ENCODE peak calls at places on chromosomes 2 and 18, in eight cellular contexts. One of them, this sample, is unnamed.

GRCh38 chr2:163407296-163407695 is 328.5 kb downstream of the FIGN start:
- DNase-seq in colonic mucosa: no peak
- DNase-seq in activated T-cell treated with anti-CD3 and anti-CD28 coated beads for 1 hour: no peak
- DNase-seq in left kidney: no peak
- DNase-seq in M059J: peak; percentile 7
- DNase-seq in A172: no peak
- DNase-seq in EH: peak; percentile 3
- DNase-seq in neural progenitor cell: no peak
- DNase-seq in this sample: peak; percentile 75

GRCh38 chr2:110153416-110153815 is 37.8 kb upstream of the MALL start:
- DNase-seq in neural progenitor cell: no peak
- DNase-seq in activated T-cell treated with anti-CD3 and anti-CD28 coated beads for 1 hour: no peak
- DNase-seq in A172: peak; percentile 28
- DNase-seq in colonic mucosa: no peak
- DNase-seq in EH: no peak
- DNase-seq in left kidney: no peak
- DNase-seq in M059J: peak; percentile 58
- DNase-seq in this sample: no peak

GRCh38 chr18:77059294-77059916 is 73.2 kb downstream of the MBP start:
- DNase-seq in EH: peak; percentile 69
- DNase-seq in activated T-cell treated with anti-CD3 and anti-CD28 coated beads for 1 hour: no peak
- DNase-seq in A172: peak; percentile 41
- DNase-seq in M059J: peak; percentile 71
- DNase-seq in colonic mucosa: no peak
- DNase-seq in left kidney: peak; percentile 81
- DNase-seq in neural progenitor cell: peak; percentile 69
- DNase-seq in this sample: peak; percentile 77

GRCh38 chr2:106011380-106011779 is 182.7 kb downstream of the UXS1 start:
- DNase-seq in activated T-cell treated with anti-CD3 and anti-CD28 coated beads for 1 hour: no peak
- DNase-seq in M059J: no peak
- DNase-seq in neural progenitor cell: no peak
- DNase-seq in A172: no peak
- DNase-seq in colonic mucosa: no peak
- DNase-seq in EH: no peak
- DNase-seq in left kidney: peak; percentile 48
- DNase-seq in this sample: no peak

GRCh38 chr2:105287692-105288091 is 41.8 kb downstream of the TGFBRAP1 start:
- DNase-seq in left kidney: peak; percentile 57
- DNase-seq in neural progenitor cell: peak; percentile 56
- DNase-seq in A172: peak; percentile 15
- DNase-seq in EH: peak; percentile 35
- DNase-seq in colonic mucosa: peak; percentile 46
- DNase-seq in M059J: peak; percentile 32
- DNase-seq in activated T-cell treated with anti-CD3 and anti-CD28 coated beads for 1 hour: no peak
- DNase-seq in this sample: peak; percentile 61

GRCh38 chr2:176584333-176584732 is 315.1 kb downstream of the MTX2 start:
- DNase-seq in activated T-cell treated with anti-CD3 and anti-CD28 coated beads for 1 hour: no peak
- DNase-seq in M059J: peak; percentile 64
- DNase-seq in colonic mucosa: peak; percentile 33
- DNase-seq in EH: peak; percentile 65
- DNase-seq in left kidney: peak; percentile 77
- DNase-seq in A172: peak; percentile 45
- DNase-seq in neural progenitor cell: no peak
- DNase-seq in this sample: peak; percentile 32

GRCh38 chr2:20604401-20604911 is 46.4 kb downstream of the HS1BP3 start:
- DNase-seq in M059J: no peak
- DNase-seq in colonic mucosa: no peak
- DNase-seq in EH: no peak
- DNase-seq in A172: no peak
- DNase-seq in neural progenitor cell: no peak
- DNase-seq in activated T-cell treated with anti-CD3 and anti-CD28 coated beads for 1 hour: no peak
- DNase-seq in left kidney: no peak
- DNase-seq in this sample: no peak

GRCh38 chr2:176122266-176122632 is 270 bp upstream of the HOXD9 start:
- DNase-seq in A172: no peak
- DNase-seq in EH: no peak
- DNase-seq in neural progenitor cell: peak; percentile 65
- DNase-seq in activated T-cell treated with anti-CD3 and anti-CD28 coated beads for 1 hour: no peak
- DNase-seq in M059J: no peak
- DNase-seq in colonic mucosa: no peak
- DNase-seq in left kidney: peak; percentile 76
- DNase-seq in this sample: no peak

GRCh38 chr2:106667478-106668077 is 180.4 kb downstream of the CD8B2 start:
- DNase-seq in neural progenitor cell: no peak
- DNase-seq in A172: no peak
- DNase-seq in left kidney: no peak
- DNase-seq in M059J: no peak
- DNase-seq in activated T-cell treated with anti-CD3 and anti-CD28 coated beads for 1 hour: no peak
- DNase-seq in EH: no peak
- DNase-seq in colonic mucosa: no peak
- DNase-seq in this sample: no peak

GRCh38 chr2:237791977-237792727 is 6.4 kb upstream of the RBM44 start:
- DNase-seq in A172: no peak
- DNase-seq in colonic mucosa: no peak
- DNase-seq in neural progenitor cell: peak; percentile 43
- DNase-seq in M059J: peak; percentile 15
- DNase-seq in left kidney: peak; percentile 20
- DNase-seq in EH: peak; percentile 33
- DNase-seq in activated T-cell treated with anti-CD3 and anti-CD28 coated beads for 1 hour: no peak
- DNase-seq in this sample: peak; percentile 22

GRCh38 chr2:142742301-142743214 is 134.9 kb upstream of the KYNU start:
- DNase-seq in colonic mucosa: no peak
- DNase-seq in left kidney: no peak
- DNase-seq in neural progenitor cell: no peak
- DNase-seq in M059J: peak; percentile 78
- DNase-seq in activated T-cell treated with anti-CD3 and anti-CD28 coated beads for 1 hour: no peak
- DNase-seq in A172: peak; percentile 35
- DNase-seq in EH: peak; percentile 37
- DNase-seq in this sample: peak; percentile 12

GRCh38 chr18:75169411-75169810 is 39.5 kb downstream of the PTGR3 start:
- DNase-seq in activated T-cell treated with anti-CD3 and anti-CD28 coated beads for 1 hour: no peak
- DNase-seq in M059J: no peak
- DNase-seq in EH: no peak
- DNase-seq in A172: no peak
- DNase-seq in left kidney: no peak
- DNase-seq in colonic mucosa: no peak
- DNase-seq in neural progenitor cell: no peak
- DNase-seq in this sample: no peak

GRCh38 chr2:168441214-168441872 is 14.7 kb upstream of the CERS6 start:
- DNase-seq in activated T-cell treated with anti-CD3 and anti-CD28 coated beads for 1 hour: no peak
- DNase-seq in M059J: no peak
- DNase-seq in left kidney: no peak
- DNase-seq in colonic mucosa: no peak
- DNase-seq in A172: no peak
- DNase-seq in neural progenitor cell: no peak
- DNase-seq in EH: no peak
- DNase-seq in this sample: no peak

GRCh38 chr18:22505136-22505535 is 87.4 kb upstream of the CTAGE1 start:
- DNase-seq in M059J: peak; percentile 90
- DNase-seq in activated T-cell treated with anti-CD3 and anti-CD28 coated beads for 1 hour: no peak
- DNase-seq in neural progenitor cell: no peak
- DNase-seq in colonic mucosa: no peak
- DNase-seq in left kidney: peak; percentile 12
- DNase-seq in A172: peak; percentile 56
- DNase-seq in EH: peak; percentile 84
- DNase-seq in this sample: peak; percentile 88

GRCh38 chr18:76450912-76451421 is 44.1 kb downstream of the ZNF516 start:
- DNase-seq in colonic mucosa: peak; percentile 57
- DNase-seq in A172: peak; percentile 50
- DNase-seq in activated T-cell treated with anti-CD3 and anti-CD28 coated beads for 1 hour: no peak
- DNase-seq in M059J: peak; percentile 83
- DNase-seq in left kidney: peak; percentile 81
- DNase-seq in EH: peak; percentile 83
- DNase-seq in neural progenitor cell: peak; percentile 60
- DNase-seq in this sample: peak; percentile 79